ENCODE peak calls at places on chromosomes 3 and 15, in five cellular contexts. One of them, this sample, is unnamed.

GRCh38 chr3:13115616-13115910 is 42.3 kb upstream of the IQSEC1 start:
- DNase-seq in ELF-1: no peak
- DNase-seq in uterus: no peak
- DNase-seq in cerebellar cortex: no peak
- DNase-seq in GM03348: no peak
- DNase-seq in this sample: no peak

GRCh38 chr3:184352149-184352785 is 9.1 kb downstream of the CLCN2 start:
- DNase-seq in ELF-1: no peak
- DNase-seq in uterus: no peak
- DNase-seq in cerebellar cortex: no peak
- DNase-seq in GM03348: no peak
- DNase-seq in this sample: no peak

GRCh38 chr3:71584216-71585061 is 911 bp upstream of the FOXP1 start:
- DNase-seq in ELF-1: peak
- DNase-seq in uterus: peak
- DNase-seq in cerebellar cortex: peak
- DNase-seq in GM03348: peak
- DNase-seq in this sample: peak

GRCh38 chr15:84731774-84732173 is 15.8 kb upstream of the SEC11A start:
- DNase-seq in ELF-1: no peak
- DNase-seq in uterus: no peak
- DNase-seq in cerebellar cortex: no peak
- DNase-seq in GM03348: peak
- DNase-seq in this sample: no peak

GRCh38 chr15:95134306-95135100 is 903.1 kb downstream of the MCTP2 start:
- DNase-seq in ELF-1: no peak
- DNase-seq in uterus: no peak
- DNase-seq in cerebellar cortex: no peak
- DNase-seq in GM03348: peak
- DNase-seq in this sample: no peak

GRCh38 chr3:14472471-14473351 is 67.4 kb downstream of the GRIP2 start:
- DNase-seq in ELF-1: peak
- DNase-seq in uterus: peak
- DNase-seq in cerebellar cortex: no peak
- DNase-seq in GM03348: peak
- DNase-seq in this sample: peak

GRCh38 chr3:59772416-59773408 is 722.9 kb upstream of the CFAP20DC start:
- DNase-seq in ELF-1: no peak
- DNase-seq in uterus: no peak
- DNase-seq in cerebellar cortex: no peak
- DNase-seq in GM03348: no peak
- DNase-seq in this sample: no peak

GRCh38 chr3:159895430-159895829 is 93.2 kb upstream of the IL12A start:
- DNase-seq in ELF-1: no peak
- DNase-seq in uterus: no peak
- DNase-seq in cerebellar cortex: no peak
- DNase-seq in GM03348: no peak
- DNase-seq in this sample: no peak

GRCh38 chr15:74222705-74223104 is 13.4 kb upstream of the CCDC33 start:
- DNase-seq in ELF-1: no peak
- DNase-seq in uterus: no peak
- DNase-seq in cerebellar cortex: no peak
- DNase-seq in GM03348: no peak
- DNase-seq in this sample: no peak

GRCh38 chr3:94612631-94613030 is 549.8 kb downstream of the NSUN3 start:
- DNase-seq in ELF-1: no peak
- DNase-seq in uterus: no peak
- DNase-seq in cerebellar cortex: peak
- DNase-seq in GM03348: no peak
- DNase-seq in this sample: no peak

GRCh38 chr3:19866751-19867347 is 67.2 kb downstream of the EFHB start:
- DNase-seq in ELF-1: peak
- DNase-seq in uterus: peak
- DNase-seq in cerebellar cortex: peak
- DNase-seq in GM03348: peak
- DNase-seq in this sample: peak

This sample was measured in kidney tubule cell.